ENCODE peak calls at places on chromosomes 11 and 22, in ten cellular contexts. N, K, X, J, H, W, T, O, E and B are unnamed samples. For H3K36me3 and H3K27me3, the result is how much of the 10 kb centered on the place peaks cover.

GRCh38 chr22:46596032-46596441 is 24.1 kb upstream of the GRAMD4 start:
- DNase-seq in O (no peak), J (no peak), N (no peak), T (peak), W (peak), K (peak), H (no peak), X (no peak), E (no peak), B (no peak)

GRCh38 chr11:88552377-88553029 is 215.0 kb upstream of the CTSC start:
- DNase-seq in X (peak), E (peak), W (peak), K (peak), O (peak), T (peak), H (peak), N (peak), J (no peak), B (peak)

GRCh38 chr11:70322653-70323052 is 52.2 kb downstream of the PPFIA1 start:
- DNase-seq in O (no peak), N (peak), K (peak), X (no peak), E (no peak), W (no peak), J (no peak), H (no peak), T (no peak), B (no peak)

GRCh38 chr11:47177229-47177845 is 658 bp upstream of the ARFGAP2 start:
- DNase-seq in W (no peak), K (peak), E (peak), X (peak), O (no peak), N (peak), T (peak), H (no peak), J (peak), B (peak)

GRCh38 chr11:68146704-68147474 is 25.7 kb upstream of the CHKA start:
- DNase-seq in O (peak), N (peak), X (no peak), H (no peak), J (peak), W (peak), E (peak), T (peak), K (peak), B (peak)

GRCh38 chr22:30351226-30351625 is 5.5 kb downstream of the SF3A1 start:
- DNase-seq in K (no peak), X (no peak), J (no peak), N (no peak), H (no peak), W (no peak), T (no peak), O (no peak), E (no peak), B (no peak)

GRCh38 chr22:46593211-46593676 is 26.9 kb upstream of the GRAMD4 start:
- DNase-seq in N (no peak), T (no peak), K (no peak), O (peak), J (no peak), H (peak), X (no peak), E (peak), W (peak), B (no peak)

GRCh38 chr22:42994917-42995562 is 19.9 kb downstream of the PACSIN2 start:
- DNase-seq in N (peak), H (peak), J (peak), K (peak), X (peak), W (no peak), T (peak), E (peak), O (peak), B (peak)

GRCh38 chr11:123083623-123084029 is 21.7 kb upstream of the HSPA8 start:
- DNase-seq in O (peak), T (peak), E (peak), J (peak), N (peak), K (peak), X (no peak), W (no peak), H (no peak), B (peak)

GRCh38 chr11:128898580-128899344 is 7.6 kb downstream of the KCNJ5 start:
- DNase-seq in K (no peak), H (no peak), O (peak), J (no peak), E (no peak), X (no peak), W (peak), T (peak), N (no peak), B (no peak)

GRCh38 chr22:43951966-43952365 is 3.3 kb upstream of the SAMM50 start:
- DNase-seq in T (no peak), O (no peak), H (no peak), E (no peak), K (no peak), N (no peak), W (no peak), X (no peak), J (no peak), B (no peak)

GRCh38 chr11:61700221-61700620 is 20.0 kb downstream of the DAGLA start:
- DNase-seq in K (peak), O (no peak), N (peak), W (peak), E (peak), T (peak), X (no peak), H (no peak), J (no peak), B (peak)

GRCh38 chr11:2136209-2136951 is 2.8 kb downstream of the IGF2 start:
- DNase-seq in T (no peak), O (peak), J (no peak), K (no peak), N (no peak), H (no peak), X (no peak), E (no peak), W (no peak), B (no peak)
- H3K4me3 ChIP-seq in T (no peak), O (no peak), J (peak), K (no peak), N (peak), H (no peak), X (no peak), E (no peak), W (no peak), B (no peak)

GRCh38 chr11:27496461-27496860 is 10.1 kb downstream of the LIN7C start:
- DNase-seq in X (no peak), J (no peak), W (no peak), T (no peak), K (no peak), H (no peak), E (no peak), N (no peak), O (no peak), B (no peak)
- H3K36me3 ChIP-seq in X (under half), J (half or more), W (half or more), T (under half), K (half or more), H (under half), E (under half), N (under half), O (under half), B (under half)

GRCh38 chr11:120195601-120196289 is 15.1 kb upstream of the OAF start:
- DNase-seq in O (peak), E (no peak), J (no peak), H (no peak), T (no peak), X (no peak), W (no peak), K (peak), N (no peak), B (no peak)

GRCh38 chr11:120196857-120197253 is 14.0 kb upstream of the OAF start:
- DNase-seq in N (no peak), J (no peak), H (no peak), X (no peak), T (no peak), W (no peak), K (no peak), E (no peak), O (no peak), B (no peak)

GRCh38 chr11:120192831-120193625 is 17.8 kb upstream of the OAF start:
- DNase-seq in E (no peak), H (no peak), J (no peak), K (no peak), O (peak), N (no peak), X (no peak), W (no peak), T (no peak), B (no peak)

GRCh38 chr11:120191058-120191457 is 19.8 kb upstream of the OAF start:
- DNase-seq in W (no peak), X (no peak), O (no peak), E (no peak), J (no peak), K (no peak), N (no peak), T (no peak), H (no peak), B (no peak)

DNA sequence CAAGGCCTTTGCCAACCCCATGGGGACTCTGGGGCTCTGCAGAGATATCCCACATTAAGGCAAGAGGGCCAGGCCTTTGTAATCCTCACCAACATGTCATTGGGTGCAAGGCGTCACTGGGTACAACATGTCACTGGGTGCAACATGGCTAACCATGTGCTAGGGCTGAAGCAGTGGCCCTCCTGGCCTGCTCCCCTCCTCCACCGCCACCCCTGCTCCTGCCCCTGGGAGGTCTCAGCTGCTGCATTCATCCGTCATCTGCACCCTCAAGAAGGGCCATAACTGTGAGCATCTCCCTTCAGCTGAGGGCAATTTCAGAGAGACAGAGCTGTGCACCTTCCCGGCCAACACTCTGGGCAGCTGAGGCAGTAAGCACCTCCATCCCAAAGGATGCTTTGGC is 16.7 kb upstream of the OAF start:
- DNase-seq in O (peak), J (no peak), T (no peak), W (no peak), X (no peak), H (no peak), K (no peak), N (no peak), E (no peak), B (no peak)
- H3K27me3 ChIP-seq in O (under half), J (under half), T (under half), W (under half), X (under half), H (under half), K (half or more), N (under half), E (under half), B (under half)

GRCh38 chr11:3156661-3157311 is 8.3 kb downstream of the OSBPL5 start:
- DNase-seq in X (no peak), J (no peak), T (no peak), K (no peak), W (peak), H (no peak), E (no peak), N (no peak), O (peak), B (no peak)
- H3K4me3 ChIP-seq in X (no peak), J (no peak), T (no peak), K (no peak), W (no peak), H (no peak), E (no peak), N (no peak), O (no peak), B (no peak)

GRCh38 chr11:94857337-94857736 is 89.2 kb downstream of the AMOTL1 start:
- DNase-seq in K (no peak), W (no peak), E (no peak), N (no peak), X (no peak), H (no peak), T (no peak), O (no peak), J (no peak), B (no peak)
- H3K36me3 ChIP-seq in K (half or more), W (half or more), E (under half), N (under half), X (under half), H (under half), T (under half), O (under half), J (under half), B (under half)

DNA sequence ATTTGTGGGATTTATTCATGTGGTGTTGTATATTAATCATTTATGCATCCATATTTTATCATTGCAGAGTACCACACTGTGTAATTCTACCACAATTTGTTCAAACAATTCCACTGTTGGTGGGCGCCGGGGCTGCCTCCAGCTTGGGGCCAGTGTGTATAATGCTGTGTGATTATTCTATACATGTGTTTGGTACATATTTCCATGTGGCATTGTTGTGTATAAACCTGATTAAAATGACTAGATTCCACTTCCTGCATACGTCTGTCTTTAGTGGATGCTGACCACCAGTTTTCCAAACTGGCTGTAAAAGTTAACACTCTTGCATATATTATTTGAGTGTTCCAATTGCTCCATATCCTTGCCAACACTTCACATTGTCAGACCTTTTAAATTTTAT is 1213.8 kb downstream of the TBC1D22A start:
- DNase-seq in E (no peak), W (no peak), X (no peak), N (no peak), J (no peak), H (no peak), T (no peak), K (no peak), O (no peak), B (no peak)
- H3K27me3 ChIP-seq in E (under half), W (under half), X (under half), N (under half), J (under half), H (under half), T (under half), K (under half), O (under half), B (under half)

GRCh38 chr22:39080993-39081513 is 4.0 kb downstream of the APOBEC3G start:
- DNase-seq in O (no peak), T (no peak), J (no peak), W (no peak), K (no peak), E (no peak), N (no peak), H (no peak), X (no peak), B (no peak)

GRCh38 chr22:39078329-39078728 is 1.3 kb downstream of the APOBEC3G start:
- DNase-seq in X (no peak), O (no peak), E (no peak), T (no peak), J (no peak), H (no peak), K (no peak), W (no peak), N (no peak), B (no peak)

GRCh38 chr22:39073941-39074340 is 3.1 kb upstream of the APOBEC3G start:
- DNase-seq in W (no peak), E (no peak), X (no peak), T (no peak), H (no peak), K (no peak), O (no peak), N (no peak), J (no peak), B (no peak)

GRCh38 chr22:39080052-39080762 is 3.1 kb downstream of the APOBEC3G start:
- DNase-seq in E (no peak), K (no peak), X (no peak), J (no peak), T (no peak), H (no peak), N (no peak), O (no peak), W (no peak), B (no peak)

DNA sequence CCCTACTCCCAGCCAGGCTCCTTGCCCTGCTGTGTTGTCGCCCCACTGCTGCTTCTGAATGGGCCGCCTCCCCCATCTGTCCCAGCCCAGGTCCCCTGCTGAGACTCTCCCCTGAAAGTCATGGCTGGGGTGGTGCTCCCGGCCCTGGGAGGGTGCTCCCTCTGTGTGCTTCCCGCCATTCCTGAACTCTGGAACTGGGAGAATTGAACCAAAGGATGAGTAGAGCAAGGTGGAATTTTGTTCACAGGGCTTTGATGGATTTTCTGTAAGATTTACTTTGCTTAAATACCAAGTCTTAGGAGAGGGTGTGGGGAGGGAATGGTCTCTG is 402 bp downstream of the APOBEC3G start:
- DNase-seq in J (no peak), E (no peak), H (no peak), W (no peak), K (no peak), O (no peak), X (no peak), N (no peak), T (no peak), B (no peak)
- H3K4me3 ChIP-seq in J (peak), E (peak), H (peak), W (peak), K (peak), O (peak), X (peak), N (peak), T (peak), B (no peak)

GRCh38 chr22:17818649-17819048 is 44.4 kb upstream of the BID start:
- DNase-seq in T (no peak), X (no peak), W (no peak), E (no peak), O (no peak), H (no peak), J (no peak), K (no peak), N (no peak), B (no peak)

GRCh38 chr22:17817511-17818065 is 43.3 kb upstream of the BID start:
- DNase-seq in H (no peak), K (no peak), W (no peak), X (no peak), N (no peak), J (no peak), O (no peak), E (no peak), T (no peak), B (no peak)

GRCh38 chr22:17816649-17817048 is 42.4 kb upstream of the BID start:
- DNase-seq in X (no peak), T (no peak), J (no peak), W (no peak), N (no peak), H (no peak), O (no peak), K (no peak), E (no peak), B (no peak)

GRCh38 chr22:17817079-17817478 is 42.8 kb upstream of the BID start:
- DNase-seq in H (no peak), T (no peak), W (no peak), X (no peak), O (no peak), K (no peak), E (no peak), N (no peak), J (no peak), B (no peak)

GRCh38 chr22:17818166-17818565 is 43.9 kb upstream of the BID start:
- DNase-seq in O (no peak), E (no peak), T (no peak), W (no peak), H (no peak), X (no peak), N (no peak), K (no peak), J (no peak), B (no peak)
- H3K36me3 ChIP-seq in O (under half), E (under half), T (under half), W (under half), H (under half), X (under half), N (under half), K (half or more), J (half or more), B (under half)

GRCh38 chr22:41976961-41977566 is 7.8 kb downstream of the SEPTIN3 start:
- DNase-seq in O (no peak), E (no peak), W (no peak), X (no peak), N (no peak), H (no peak), J (no peak), K (no peak), T (no peak), B (no peak)
- H3K27me3 ChIP-seq in O (under half), E (half or more), W (under half), X (under half), N (under half), H (under half), J (half or more), K (half or more), T (under half), B (under half)

GRCh38 chr11:64854534-64855502 is 10.4 kb upstream of the CDC42BPG start:
- DNase-seq in H (no peak), J (peak), K (peak), O (no peak), T (peak), X (no peak), N (no peak), W (peak), E (peak), B (peak)
- H3K4me3 ChIP-seq in H (no peak), J (no peak), K (peak), O (no peak), T (no peak), X (no peak), N (no peak), W (no peak), E (no peak), B (no peak)